ENCODE peak calls at places on chromosomes 11 and 22, in eight cellular contexts. A is colonic mucosa, W is left ventricle myocardium inferior, S is dorsolateral prefrontal cortex, Q is lung, F is body of pancreas, N is brain microvascular endothelial cell, L is psoas muscle. M is an unnamed sample.

GRCh38 chr11:46912526-46913150 is 5.7 kb downstream of the LRP4 start:
- DNase-seq in A (no peak), W (no peak), S (no peak), Q (no peak), F (no peak), N (no peak), L (no peak), M (no peak)

GRCh38 chr11:48047616-48048015 is 67.3 kb downstream of the PTPRJ start:
- DNase-seq in A (no peak), W (no peak), S (no peak), Q (no peak), F (no peak), N (peak; percentile 68), L (no peak), M (no peak)

GRCh38 chr22:39808087-39808486 is 85.5 kb downstream of the ENTHD1 start:
- DNase-seq in A (peak; percentile 56), W (no peak), S (no peak), Q (no peak), F (no peak), N (no peak), L (no peak), M (no peak)

GRCh38 chr22:32926600-32926999 is 125.1 kb downstream of the TIMP3 start:
- DNase-seq in A (no peak), W (no peak), S (no peak), Q (no peak), F (no peak), N (peak; percentile 39), L (no peak), M (no peak)

GRCh38 chr22:42052765-42053164 is 17.8 kb downstream of the NAGA start:
- DNase-seq in A (no peak), W (no peak), S (no peak), Q (no peak), F (no peak), N (no peak), L (no peak), M (no peak)

GRCh38 chr11:84383571-84383970 is 1097.4 kb upstream of the CCDC90B start:
- DNase-seq in A (no peak), W (no peak), S (no peak), Q (no peak), F (peak; percentile 6), N (no peak), L (no peak), M (no peak)

GRCh38 chr11:71098776-71099175 is 153.6 kb downstream of the SHANK2 start:
- DNase-seq in A (no peak), W (no peak), S (no peak), Q (no peak), F (no peak), N (no peak), L (no peak), M (no peak)

GRCh38 chr11:2366271-2366670 is 10.8 kb upstream of the CD81 start:
- DNase-seq in A (no peak), W (no peak), S (peak; percentile 58), Q (no peak), F (no peak), N (no peak), L (peak; percentile 45), M (no peak)

GRCh38 chr11:78694152-78694551 is 119.5 kb upstream of the NARS2 start:
- DNase-seq in A (no peak), W (no peak), S (no peak), Q (no peak), F (no peak), N (no peak), L (no peak), M (no peak)

GRCh38 chr11:9577551-9577950 is 4.1 kb downstream of the WEE1 start:
- DNase-seq in A (no peak), W (no peak), S (no peak), Q (no peak), F (no peak), N (peak; percentile 36), L (no peak), M (no peak)

GRCh38 chr22:19610518-19611253 is 86.5 kb upstream of the CLDN5 start:
- DNase-seq in A (no peak), W (no peak), S (no peak), Q (no peak), F (no peak), N (no peak), L (no peak), M (no peak)

GRCh38 chr22:19605508-19606331 is 81.5 kb upstream of the CLDN5 start:
- DNase-seq in A (no peak), W (no peak), S (no peak), Q (no peak), F (no peak), N (no peak), L (peak; percentile 85), M (no peak)

GRCh38 chr22:19607198-19608113 is 83.2 kb upstream of the CLDN5 start:
- DNase-seq in A (no peak), W (no peak), S (no peak), Q (peak; percentile 75), F (peak; percentile 71), N (no peak), L (peak; percentile 65), M (no peak)

GRCh38 chr22:19606332-19607197 is 82.4 kb upstream of the CLDN5 start:
- DNase-seq in A (no peak), W (no peak), S (no peak), Q (no peak), F (no peak), N (no peak), L (no peak), M (no peak)

DNA sequence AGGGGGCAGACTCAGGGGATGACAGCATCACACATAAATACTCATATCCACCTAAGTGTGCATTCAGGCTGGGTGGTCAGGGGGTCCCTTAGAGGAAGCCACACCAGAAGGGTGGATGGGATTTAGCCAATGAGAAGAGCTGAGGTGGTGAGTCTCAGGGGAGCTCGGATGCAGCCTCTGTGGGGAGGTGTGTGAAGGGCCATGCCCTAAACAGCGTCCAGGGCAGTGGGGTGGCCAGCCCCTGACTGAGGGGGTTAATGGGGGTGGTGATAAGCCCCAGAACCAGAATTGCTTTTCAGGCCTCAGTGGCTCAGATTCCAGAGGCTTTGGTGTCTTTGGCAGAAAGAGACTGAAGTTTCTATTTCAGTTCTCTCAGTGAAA is 83.9 kb upstream of the CLDN5 start:
- DNase-seq in A (no peak), W (no peak), S (no peak), Q (no peak), F (no peak), N (no peak), L (no peak), M (no peak)
- H3K27ac ChIP-seq in A (no peak overlapping the region), W (no peak overlapping the region), S (peak overlapping the region; percentile 48), Q (peak overlapping the region; percentile 33), F (peak overlapping the region; percentile 6), N (no peak overlapping the region), L (no peak overlapping the region), M (no peak overlapping the region)

DNA sequence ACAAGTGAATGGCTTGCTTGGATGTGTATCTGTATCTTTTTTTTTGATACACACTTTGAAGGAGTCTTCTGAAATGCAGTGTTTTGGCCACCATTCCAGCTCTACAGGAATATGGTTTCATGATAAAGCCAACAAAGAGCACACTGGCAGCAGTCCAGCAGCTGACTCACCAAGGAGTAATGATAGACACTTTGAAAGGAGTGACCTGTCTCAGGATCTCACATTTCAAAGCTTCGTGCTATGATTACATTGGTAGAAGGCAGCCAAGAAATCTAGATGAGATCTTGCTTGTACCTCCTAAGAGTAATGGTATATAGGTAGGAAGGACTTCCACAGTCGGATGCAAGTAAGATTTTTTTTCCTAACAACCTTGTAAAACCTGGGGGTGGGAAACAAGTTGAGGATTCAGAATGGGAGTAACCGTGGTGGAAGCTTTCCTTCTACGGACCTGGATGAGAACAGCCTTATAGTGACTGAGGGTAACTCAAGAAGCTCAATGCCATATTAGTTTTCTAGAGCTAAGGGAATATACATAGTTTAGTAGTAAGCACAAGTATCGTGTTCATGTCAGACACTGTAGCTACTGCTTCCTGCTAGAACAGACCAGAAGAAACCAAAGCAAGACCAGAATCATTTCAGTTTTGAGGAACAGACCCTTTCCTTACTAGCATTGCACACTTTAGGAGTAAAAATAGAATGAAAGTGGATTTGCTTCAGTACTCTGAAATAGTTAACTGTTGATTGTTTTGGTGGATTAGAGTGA is 25.0 kb downstream of the MTMR3 start:
- DNase-seq in A (peak; percentile 91), W (peak; percentile 72), S (peak; percentile 53), Q (peak; percentile 79), F (peak; percentile 89), N (peak; percentile 97), L (peak; percentile 90), M (no peak)
- H3K27ac ChIP-seq in A (no peak overlapping the region), W (peak overlapping the region; percentile 42), S (no peak overlapping the region), Q (no peak overlapping the region), F (peak overlapping the region; percentile 42), N (peak overlapping the region; percentile 59), L (peak overlapping the region; percentile 74), M (peak overlapping the region; percentile 22)

GRCh38 chr22:37230673-37231405 is 13.2 kb downstream of the RAC2 start:
- DNase-seq in A (no peak), W (no peak), S (no peak), Q (no peak), F (peak; percentile 31), N (no peak), L (peak; percentile 8), M (no peak)

GRCh38 chr22:37229012-37229804 is 14.9 kb downstream of the RAC2 start:
- DNase-seq in A (no peak), W (no peak), S (no peak), Q (no peak), F (peak; percentile 26), N (peak; percentile 54), L (no peak), M (no peak)

GRCh38 chr22:37228106-37229011 is 15.7 kb downstream of the RAC2 start:
- DNase-seq in A (no peak), W (peak; percentile 43), S (peak; percentile 17), Q (no peak), F (peak; percentile 63), N (no peak), L (peak; percentile 53), M (no peak)

GRCh38 chr22:37231406-37232139 is 12.5 kb downstream of the RAC2 start:
- DNase-seq in A (no peak), W (no peak), S (no peak), Q (no peak), F (no peak), N (no peak), L (peak; percentile 34), M (no peak)

DNA sequence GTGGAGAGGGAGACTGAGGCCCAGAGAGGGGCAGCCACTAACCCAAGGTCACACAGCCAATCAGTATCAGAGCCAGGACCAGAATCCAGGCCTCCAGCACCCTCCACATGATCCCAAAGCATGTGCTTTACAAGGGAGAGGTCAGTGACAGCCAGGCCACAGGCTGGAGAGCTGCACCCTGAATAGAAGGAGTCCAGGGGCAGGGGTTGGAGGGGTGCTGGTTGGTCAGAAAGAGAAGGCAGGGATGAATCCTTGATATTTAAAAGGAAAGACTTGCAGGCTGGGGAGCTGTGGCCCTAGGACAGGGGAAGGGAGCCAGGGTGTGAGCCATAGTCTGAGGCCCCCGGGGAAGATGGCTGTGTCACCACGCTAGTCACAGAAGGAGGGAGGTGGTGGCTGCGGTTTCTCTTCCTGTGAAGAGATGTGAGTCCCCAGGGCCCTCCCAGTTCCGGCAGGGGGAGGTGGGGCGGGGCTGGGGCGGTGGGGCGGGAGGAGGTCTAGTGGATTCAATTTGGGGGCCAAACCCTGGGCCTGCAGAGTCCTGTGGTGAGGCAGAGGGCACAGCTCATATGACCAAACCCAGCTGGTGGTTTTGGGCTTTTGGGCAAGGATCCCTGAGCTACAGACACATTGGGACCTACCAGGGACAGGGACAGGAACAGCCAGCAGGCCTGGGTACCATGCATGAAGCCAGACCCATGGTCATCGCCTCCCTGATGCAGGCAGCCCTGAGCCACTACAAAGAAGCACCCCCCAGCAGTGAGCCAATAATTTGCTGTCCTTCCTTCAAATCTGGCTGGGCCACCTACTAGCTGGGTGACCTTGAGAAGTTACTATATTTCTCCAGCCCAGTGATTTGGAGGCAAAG is 14.0 kb downstream of the RAC2 start:
- DNase-seq in A (peak; percentile 58), W (peak; percentile 46), S (no peak), Q (peak; percentile 56), F (peak; percentile 64), N (peak; percentile 43), L (peak; percentile 72), M (no peak)
- H3K27ac ChIP-seq in A (peak overlapping the region; percentile 69), W (no peak overlapping the region), S (no peak overlapping the region), Q (peak overlapping the region; percentile 79), F (peak overlapping the region; percentile 18), N (peak overlapping the region; percentile 9), L (no peak overlapping the region), M (peak overlapping the region; percentile 47)

GRCh38 chr22:24442352-24442744 is 14.9 kb downstream of the ADORA2A start:
- DNase-seq in A (no peak), W (no peak), S (no peak), Q (no peak), F (no peak), N (no peak), L (no peak), M (peak; percentile 67)
- H3K27ac ChIP-seq in A (no peak overlapping the region), W (peak overlapping the region; percentile 53), S (no peak overlapping the region), Q (no peak overlapping the region), F (no peak overlapping the region), N (no peak overlapping the region), L (no peak overlapping the region), M (peak overlapping the region; percentile 92)

M was measured in coronary artery.